ENCODE peak calls at places on chromosomes 3 and 15, in seven cellular contexts. One of them, this sample, is unnamed. For H3K27me3, the result is how much of the 10 kb centered on the place peaks cover.

GRCh38 chr3:119990888-119991287 is 103.4 kb downstream of the GSK3B start:
- DNase-seq in H7: no peak
- DNase-seq in right lobe of liver: no peak
- DNase-seq in dorsolateral prefrontal cortex: no peak
- DNase-seq in cardiac muscle cell: peak
- DNase-seq in heart left ventricle: no peak
- DNase-seq in bronchial epithelial cell: peak
- DNase-seq in this sample: no peak

GRCh38 chr3:66297917-66298316 is 77.1 kb downstream of the SLC25A26 start:
- DNase-seq in H7: no peak
- DNase-seq in right lobe of liver: no peak
- DNase-seq in dorsolateral prefrontal cortex: no peak
- DNase-seq in cardiac muscle cell: peak
- DNase-seq in heart left ventricle: no peak
- DNase-seq in bronchial epithelial cell: peak
- DNase-seq in this sample: no peak

GRCh38 chr3:81425198-81425868 is 336.1 kb downstream of the GBE1 start:
- DNase-seq in H7: no peak
- DNase-seq in right lobe of liver: no peak
- DNase-seq in dorsolateral prefrontal cortex: no peak
- DNase-seq in cardiac muscle cell: peak
- DNase-seq in heart left ventricle: no peak
- DNase-seq in bronchial epithelial cell: peak
- DNase-seq in this sample: no peak

GRCh38 chr3:109608574-109608973 is 271.2 kb upstream of the DPPA4 start:
- DNase-seq in H7: no peak
- DNase-seq in right lobe of liver: no peak
- DNase-seq in dorsolateral prefrontal cortex: no peak
- DNase-seq in cardiac muscle cell: no peak
- DNase-seq in heart left ventricle: no peak
- DNase-seq in bronchial epithelial cell: no peak
- DNase-seq in this sample: no peak

GRCh38 chr3:158313344-158313927 is 203.5 kb downstream of the RSRC1 start:
- DNase-seq in H7: no peak
- DNase-seq in right lobe of liver: no peak
- DNase-seq in dorsolateral prefrontal cortex: no peak
- DNase-seq in cardiac muscle cell: peak
- DNase-seq in heart left ventricle: no peak
- DNase-seq in bronchial epithelial cell: peak
- DNase-seq in this sample: no peak

GRCh38 chr3:129950318-129951046 is 24.0 kb upstream of the TRH start:
- DNase-seq in H7: no peak
- DNase-seq in right lobe of liver: no peak
- DNase-seq in dorsolateral prefrontal cortex: no peak
- DNase-seq in cardiac muscle cell: no peak
- DNase-seq in heart left ventricle: no peak
- DNase-seq in bronchial epithelial cell: no peak
- DNase-seq in this sample: no peak

GRCh38 chr15:29061746-29062660 is 176.2 kb downstream of the APBA2 start:
- DNase-seq in H7: no peak
- DNase-seq in right lobe of liver: no peak
- DNase-seq in dorsolateral prefrontal cortex: no peak
- DNase-seq in cardiac muscle cell: no peak
- DNase-seq in heart left ventricle: no peak
- DNase-seq in bronchial epithelial cell: no peak
- DNase-seq in this sample: no peak

GRCh38 chr3:184381261-184382224 is 1.7 kb downstream of the CHRD start:
- DNase-seq in H7: peak
- DNase-seq in right lobe of liver: peak
- DNase-seq in dorsolateral prefrontal cortex: no peak
- DNase-seq in cardiac muscle cell: no peak
- DNase-seq in heart left ventricle: peak
- DNase-seq in bronchial epithelial cell: no peak
- DNase-seq in this sample: no peak

GRCh38 chr15:68578960-68579935 is at the start of gene CORO2B:
- DNase-seq in H7: peak
- DNase-seq in right lobe of liver: peak
- DNase-seq in dorsolateral prefrontal cortex: peak
- DNase-seq in cardiac muscle cell: peak
- DNase-seq in heart left ventricle: no peak
- DNase-seq in bronchial epithelial cell: no peak
- DNase-seq in this sample: no peak

GRCh38 chr3:47384425-47384824 is 3.6 kb downstream of the PTPN23 start:
- DNase-seq in H7: no peak
- DNase-seq in right lobe of liver: no peak
- DNase-seq in dorsolateral prefrontal cortex: no peak
- DNase-seq in cardiac muscle cell: no peak
- DNase-seq in heart left ventricle: no peak
- DNase-seq in bronchial epithelial cell: no peak
- DNase-seq in this sample: no peak

GRCh38 chr3:8457039-8457438 is 44.6 kb upstream of the LMCD1 start:
- DNase-seq in H7: no peak
- DNase-seq in right lobe of liver: no peak
- DNase-seq in dorsolateral prefrontal cortex: no peak
- DNase-seq in cardiac muscle cell: peak
- DNase-seq in heart left ventricle: no peak
- DNase-seq in bronchial epithelial cell: no peak
- DNase-seq in this sample: no peak

GRCh38 chr3:114121996-114122709 is 56.7 kb downstream of the DRD3 start:
- DNase-seq in H7: no peak
- DNase-seq in right lobe of liver: no peak
- DNase-seq in dorsolateral prefrontal cortex: no peak
- DNase-seq in cardiac muscle cell: peak
- DNase-seq in heart left ventricle: no peak
- DNase-seq in bronchial epithelial cell: peak
- DNase-seq in this sample: peak

GRCh38 chr3:58800940-58801339 is 134.4 kb upstream of the FAM3D start:
- DNase-seq in H7: no peak
- DNase-seq in right lobe of liver: no peak
- DNase-seq in dorsolateral prefrontal cortex: no peak
- DNase-seq in cardiac muscle cell: no peak
- DNase-seq in heart left ventricle: no peak
- DNase-seq in bronchial epithelial cell: no peak
- DNase-seq in this sample: no peak

GRCh38 chr3:58800032-58800431 is 133.5 kb upstream of the FAM3D start:
- DNase-seq in H7: no peak
- DNase-seq in right lobe of liver: no peak
- DNase-seq in dorsolateral prefrontal cortex: no peak
- DNase-seq in cardiac muscle cell: no peak
- DNase-seq in heart left ventricle: no peak
- DNase-seq in bronchial epithelial cell: no peak
- DNase-seq in this sample: no peak

GRCh38 chr3:58799271-58799670 is 132.7 kb upstream of the FAM3D start:
- DNase-seq in H7: no peak
- DNase-seq in right lobe of liver: no peak
- DNase-seq in dorsolateral prefrontal cortex: no peak
- DNase-seq in cardiac muscle cell: no peak
- DNase-seq in heart left ventricle: no peak
- DNase-seq in bronchial epithelial cell: no peak
- DNase-seq in this sample: no peak

GRCh38 chr3:58801541-58801940 is 135.0 kb upstream of the FAM3D start:
- DNase-seq in H7: no peak
- DNase-seq in right lobe of liver: no peak
- DNase-seq in dorsolateral prefrontal cortex: no peak
- DNase-seq in cardiac muscle cell: peak
- DNase-seq in heart left ventricle: no peak
- DNase-seq in bronchial epithelial cell: no peak
- DNase-seq in this sample: no peak

GRCh38 chr3:58798312-58798711 is 131.7 kb upstream of the FAM3D start:
- DNase-seq in H7: no peak
- DNase-seq in right lobe of liver: no peak
- DNase-seq in dorsolateral prefrontal cortex: no peak
- DNase-seq in cardiac muscle cell: no peak
- DNase-seq in heart left ventricle: no peak
- DNase-seq in bronchial epithelial cell: no peak
- DNase-seq in this sample: no peak
- H3K27me3 ChIP-seq in H7: under half
- H3K27me3 ChIP-seq in right lobe of liver: under half
- H3K27me3 ChIP-seq in dorsolateral prefrontal cortex: under half
- H3K27me3 ChIP-seq in cardiac muscle cell: under half
- H3K27me3 ChIP-seq in heart left ventricle: under half
- H3K27me3 ChIP-seq in bronchial epithelial cell: under half
- H3K27me3 ChIP-seq in this sample: under half

GRCh38 chr15:40435331-40436089 is 5.2 kb upstream of the BAHD1 start:
- DNase-seq in H7: peak
- DNase-seq in right lobe of liver: no peak
- DNase-seq in dorsolateral prefrontal cortex: no peak
- DNase-seq in cardiac muscle cell: no peak
- DNase-seq in heart left ventricle: peak
- DNase-seq in bronchial epithelial cell: no peak
- DNase-seq in this sample: no peak
- H3K27me3 ChIP-seq in H7: under half
- H3K27me3 ChIP-seq in right lobe of liver: under half
- H3K27me3 ChIP-seq in dorsolateral prefrontal cortex: under half
- H3K27me3 ChIP-seq in cardiac muscle cell: under half
- H3K27me3 ChIP-seq in heart left ventricle: under half
- H3K27me3 ChIP-seq in bronchial epithelial cell: under half
- H3K27me3 ChIP-seq in this sample: under half

DNA sequence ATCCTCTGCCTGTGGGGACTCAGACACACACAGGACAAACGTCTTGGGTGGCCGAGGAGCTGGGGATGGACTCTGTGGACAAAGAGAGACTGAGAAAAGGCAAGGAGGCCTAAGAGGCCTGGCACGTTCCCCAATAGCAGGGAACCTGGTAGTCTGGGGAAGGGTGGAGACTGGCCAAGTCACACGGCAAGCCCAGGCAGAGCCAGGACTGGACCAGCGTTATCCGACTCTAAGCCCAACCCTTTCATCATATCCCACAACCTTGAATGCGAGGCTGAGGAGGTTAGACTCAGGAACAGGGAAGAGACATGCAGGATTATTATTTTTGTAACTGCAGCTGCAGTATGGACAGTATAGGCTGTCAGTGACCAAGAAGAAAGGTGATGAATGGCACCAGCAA is 53.4 kb downstream of the SLC6A11 start:
- DNase-seq in H7: no peak
- DNase-seq in right lobe of liver: no peak
- DNase-seq in dorsolateral prefrontal cortex: no peak
- DNase-seq in cardiac muscle cell: no peak
- DNase-seq in heart left ventricle: no peak
- DNase-seq in bronchial epithelial cell: peak
- DNase-seq in this sample: no peak
- H3K27me3 ChIP-seq in H7: under half
- H3K27me3 ChIP-seq in right lobe of liver: under half
- H3K27me3 ChIP-seq in dorsolateral prefrontal cortex: under half
- H3K27me3 ChIP-seq in cardiac muscle cell: under half
- H3K27me3 ChIP-seq in heart left ventricle: under half
- H3K27me3 ChIP-seq in bronchial epithelial cell: under half
- H3K27me3 ChIP-seq in this sample: under half

GRCh38 chr15:47184003-47184404 is 533.3 kb upstream of the SEMA6D start:
- DNase-seq in H7: peak
- DNase-seq in right lobe of liver: peak
- DNase-seq in dorsolateral prefrontal cortex: peak
- DNase-seq in cardiac muscle cell: no peak
- DNase-seq in heart left ventricle: peak
- DNase-seq in bronchial epithelial cell: peak
- DNase-seq in this sample: no peak
- H3K27me3 ChIP-seq in H7: half or more
- H3K27me3 ChIP-seq in right lobe of liver: under half
- H3K27me3 ChIP-seq in dorsolateral prefrontal cortex: under half
- H3K27me3 ChIP-seq in cardiac muscle cell: half or more
- H3K27me3 ChIP-seq in heart left ventricle: under half
- H3K27me3 ChIP-seq in bronchial epithelial cell: under half
- H3K27me3 ChIP-seq in this sample: under half

GRCh38 chr3:138942861-138943623 is 3.9 kb downstream of the FOXL2 start:
- DNase-seq in H7: peak
- DNase-seq in right lobe of liver: no peak
- DNase-seq in dorsolateral prefrontal cortex: no peak
- DNase-seq in cardiac muscle cell: no peak
- DNase-seq in heart left ventricle: no peak
- DNase-seq in bronchial epithelial cell: no peak
- DNase-seq in this sample: no peak
- H3K27me3 ChIP-seq in H7: half or more
- H3K27me3 ChIP-seq in right lobe of liver: half or more
- H3K27me3 ChIP-seq in dorsolateral prefrontal cortex: half or more
- H3K27me3 ChIP-seq in cardiac muscle cell: half or more
- H3K27me3 ChIP-seq in heart left ventricle: half or more
- H3K27me3 ChIP-seq in bronchial epithelial cell: half or more
- H3K27me3 ChIP-seq in this sample: under half

DNA sequence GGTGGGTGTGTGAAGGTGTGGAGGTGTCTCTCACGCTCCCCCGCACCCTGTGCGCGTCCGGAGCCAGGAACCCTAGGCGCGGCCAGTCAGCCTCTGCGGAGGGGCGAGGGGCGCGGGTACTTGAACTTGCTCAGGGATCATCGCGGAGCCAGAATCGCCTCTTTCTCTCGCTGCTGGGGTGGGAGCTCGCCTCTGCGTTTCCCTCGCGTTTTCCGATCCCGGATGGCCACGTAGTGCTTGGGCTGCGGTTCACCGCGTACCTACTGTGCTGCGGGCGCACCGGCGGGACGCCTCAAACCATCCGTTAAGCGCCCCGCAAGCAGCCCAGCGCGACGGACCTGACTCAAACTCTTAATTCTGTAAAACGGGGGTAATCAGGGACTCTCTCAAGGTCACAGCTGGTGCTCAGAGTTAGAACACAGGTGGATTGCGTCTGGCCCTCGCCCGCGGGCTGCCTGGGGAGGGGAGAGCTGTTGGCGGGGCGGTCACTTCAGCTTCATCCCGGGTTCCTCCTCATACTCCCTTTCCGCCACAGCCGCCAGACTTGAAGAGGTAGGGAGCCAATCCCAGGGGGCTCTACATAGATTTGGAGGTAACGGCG is 686 bp downstream of the MYRIP start:
- DNase-seq in H7: peak
- DNase-seq in right lobe of liver: no peak
- DNase-seq in dorsolateral prefrontal cortex: no peak
- DNase-seq in cardiac muscle cell: no peak
- DNase-seq in heart left ventricle: no peak
- DNase-seq in bronchial epithelial cell: no peak
- DNase-seq in this sample: no peak
- H3K27me3 ChIP-seq in H7: under half
- H3K27me3 ChIP-seq in right lobe of liver: under half
- H3K27me3 ChIP-seq in dorsolateral prefrontal cortex: under half
- H3K27me3 ChIP-seq in cardiac muscle cell: half or more
- H3K27me3 ChIP-seq in heart left ventricle: under half
- H3K27me3 ChIP-seq in bronchial epithelial cell: under half
- H3K27me3 ChIP-seq in this sample: under half

GRCh38 chr15:63491116-63491817 is 13.1 kb upstream of the USP3 start:
- DNase-seq in H7: no peak
- DNase-seq in right lobe of liver: no peak
- DNase-seq in dorsolateral prefrontal cortex: no peak
- DNase-seq in cardiac muscle cell: no peak
- DNase-seq in heart left ventricle: no peak
- DNase-seq in bronchial epithelial cell: no peak
- DNase-seq in this sample: no peak
- H3K27me3 ChIP-seq in H7: under half
- H3K27me3 ChIP-seq in right lobe of liver: under half
- H3K27me3 ChIP-seq in dorsolateral prefrontal cortex: under half
- H3K27me3 ChIP-seq in cardiac muscle cell: under half
- H3K27me3 ChIP-seq in heart left ventricle: under half
- H3K27me3 ChIP-seq in bronchial epithelial cell: under half
- H3K27me3 ChIP-seq in this sample: under half

DNA sequence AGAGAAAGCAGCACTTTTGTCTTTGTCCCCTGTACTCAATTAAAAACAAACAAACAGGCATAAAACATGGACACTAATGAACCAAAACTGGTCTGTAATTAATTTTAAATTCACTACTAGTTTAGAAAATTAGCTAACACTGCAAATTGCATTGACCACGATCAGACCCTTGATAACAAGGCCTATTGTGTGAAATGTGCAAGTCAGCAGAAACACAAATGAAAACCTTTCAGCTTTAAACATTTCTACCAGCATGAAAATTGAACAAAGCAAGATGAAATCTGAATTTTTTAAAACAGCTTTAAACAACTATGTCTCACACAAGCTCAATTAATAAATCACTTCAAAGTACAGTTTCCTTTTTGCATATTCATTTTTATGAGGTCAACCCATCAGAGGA is 27.1 kb upstream of the CHMP2B start:
- DNase-seq in H7: no peak
- DNase-seq in right lobe of liver: no peak
- DNase-seq in dorsolateral prefrontal cortex: no peak
- DNase-seq in cardiac muscle cell: no peak
- DNase-seq in heart left ventricle: no peak
- DNase-seq in bronchial epithelial cell: no peak
- DNase-seq in this sample: no peak
- H3K27me3 ChIP-seq in H7: under half
- H3K27me3 ChIP-seq in right lobe of liver: under half
- H3K27me3 ChIP-seq in dorsolateral prefrontal cortex: under half
- H3K27me3 ChIP-seq in cardiac muscle cell: under half
- H3K27me3 ChIP-seq in heart left ventricle: under half
- H3K27me3 ChIP-seq in bronchial epithelial cell: under half
- H3K27me3 ChIP-seq in this sample: under half

This sample was measured in lung.